ENCODE peak calls at places on chromosome 17, in ten cellular contexts. V is NCI-H510A; S is HCEC 1CT; R is effector CD4-positive, alpha-beta T cell; F is sigmoid colon; Q is stimulated activated CD4-positive, alpha-beta T cell treated with anti-CD3 and anti-CD28 coated beads, TNF-alpha, amount 100 ng/mL, for 1 hour; Y is cardiac fibroblast; G is T-helper 1 cell; D is iris pigment epithelial cell; E is Right ventricle myocardium inferior. A is an unnamed sample.

GRCh38 chr17:79600613-79601221 is 10.1 kb downstream of the RBFOX3 start:
- DNase-seq in S (no peak), Y (no peak), E (no peak), G (no peak), Q (no peak), F (no peak), R (no peak), V (no peak), D (no peak), A (no peak)

GRCh38 chr17:81482673-81483072 is 29.9 kb downstream of the ACTG1 start:
- DNase-seq in G (no peak), Q (no peak), S (no peak), D (no peak), E (no peak), F (no peak), R (no peak), Y (no peak), V (no peak), A (no peak)

GRCh38 chr17:11326492-11326891 is 85.5 kb downstream of the SHISA6 start:
- DNase-seq in F (no peak), V (no peak), Y (no peak), R (no peak), D (no peak), G (no peak), Q (no peak), E (no peak), S (no peak), A (no peak)

GRCh38 chr17:65987988-65988387 is 203.9 kb downstream of the CEP112 start:
- DNase-seq in R (no peak), Y (peak; percentile 44), G (peak; percentile 12), E (no peak), Q (no peak), S (peak; percentile 36), F (no peak), D (peak; percentile 54), V (peak; percentile 16), A (no peak)

GRCh38 chr17:39754958-39755549 is 17.3 kb downstream of the GRB7 start:
- DNase-seq in V (no peak), S (no peak), G (no peak), D (no peak), Y (peak; percentile 12), Q (no peak), R (no peak), E (no peak), F (peak; percentile 69), A (no peak)

GRCh38 chr17:55435408-55435807 is 13.8 kb upstream of the MMD start:
- DNase-seq in R (no peak), Y (no peak), E (no peak), V (no peak), Q (no peak), G (no peak), S (no peak), D (no peak), F (no peak), A (no peak)

GRCh38 chr17:14050616-14051015 is 18.7 kb upstream of the COX10 start:
- DNase-seq in D (no peak), R (no peak), S (no peak), V (no peak), G (no peak), E (no peak), Y (no peak), Q (no peak), F (no peak), A (no peak)

GRCh38 chr17:40791808-40792436 is 7.8 kb downstream of the KRT28 start:
- DNase-seq in D (peak; percentile 45), V (no peak), F (no peak), R (no peak), Y (peak; percentile 61), S (peak; percentile 28), G (no peak), E (no peak), Q (no peak), A (no peak)

GRCh38 chr17:6261496-6261895 is 173.4 kb downstream of the AIPL1 start:
- DNase-seq in F (no peak), D (no peak), Y (no peak), Q (no peak), G (no peak), S (no peak), R (no peak), V (no peak), E (no peak), A (no peak)

GRCh38 chr17:44751331-44751730 is 7.5 kb upstream of the ADAM11 start:
- DNase-seq in G (no peak), F (no peak), D (no peak), E (peak; percentile 53), V (no peak), Q (no peak), S (no peak), Y (no peak), R (no peak), A (no peak)

GRCh38 chr17:70521821-70522256 is 352.5 kb downstream of the KCNJ2 start:
- DNase-seq in G (no peak), Q (no peak), E (peak; percentile 70), S (no peak), V (peak; percentile 19), D (peak; percentile 67), Y (peak; percentile 48), F (no peak), R (no peak), A (no peak)

GRCh38 chr17:19799796-19800195 is 51.7 kb upstream of the ALDH3A1 start:
- DNase-seq in Q (no peak), Y (no peak), V (no peak), S (no peak), R (no peak), D (no peak), F (no peak), G (no peak), E (no peak), A (no peak)

GRCh38 chr17:41734139-41734948 is at the start of gene HAP1:
- DNase-seq in S (no peak), E (peak; percentile 74), Y (peak; percentile 35), V (no peak), F (no peak), G (no peak), Q (no peak), D (peak; percentile 23), R (no peak), A (no peak)

GRCh38 chr17:62650587-62650986 is 23.1 kb downstream of the MRC2 start:
- DNase-seq in R (no peak), Y (no peak), E (no peak), F (peak; percentile 36), S (no peak), G (no peak), Q (no peak), D (no peak), V (no peak), A (no peak)

GRCh38 chr17:63309021-63309420 is 137.1 kb downstream of the CYB561 start:
- DNase-seq in D (peak; percentile 41), E (no peak), S (peak; percentile 69), Q (no peak), Y (peak; percentile 71), G (peak; percentile 50), V (no peak), R (no peak), F (no peak), A (no peak)

GRCh38 chr17:28968269-28968913 is 17.1 kb upstream of the PHF12 start:
- DNase-seq in F (no peak), G (no peak), Q (no peak), S (no peak), D (no peak), V (no peak), Y (peak; percentile 40), R (no peak), E (no peak), A (no peak)

GRCh38 chr17:37848690-37849616 is 75.3 kb upstream of the TBC1D3K start:
- DNase-seq in G (peak; percentile 82), Y (peak; percentile 39), F (no peak), R (no peak), S (peak; percentile 83), E (no peak), V (peak; percentile 73), Q (no peak), D (peak; percentile 74), A (no peak)

GRCh38 chr17:4854181-4854681 is 21.1 kb downstream of the MINK1 start:
- DNase-seq in R (no peak), F (no peak), G (no peak), E (no peak), S (no peak), Y (no peak), D (peak; percentile 50), Q (no peak), V (peak; percentile 84), A (no peak)

GRCh38 chr17:79214940-79215604 is 140.4 kb downstream of the ENGASE start:
- DNase-seq in V (no peak), D (no peak), Y (no peak), E (no peak), G (no peak), S (no peak), R (no peak), F (no peak), Q (no peak), A (peak; percentile 8)

GRCh38 chr17:14214271-14214670 is 22.4 kb downstream of the CDRT15 start:
- DNase-seq in S (peak; percentile 6), Y (no peak), Q (no peak), G (no peak), R (no peak), E (no peak), F (no peak), V (no peak), D (no peak), A (no peak)

GRCh38 chr17:31318298-31319190 is 2.9 kb downstream of the EVI2A start:
- DNase-seq in D (peak; percentile 97), G (peak; percentile 75), S (peak; percentile 74), Y (peak; percentile 92), R (peak; percentile 65), E (peak; percentile 68), F (peak; percentile 76), Q (peak; percentile 37), V (no peak), A (no peak)

A was measured in CMK.